ENCODE peak calls at places on chromosomes 5 and 9, in nine cellular contexts. C, A, T, K, G, E, V, P and X are unnamed samples.

GRCh38 chr5:133652951-133653601 is 40.7 kb upstream of the FSTL4 start:
- DNase-seq in C (no peak), A (no peak), T (no peak), K (no peak), G (no peak), E (no peak), V (no peak), P (no peak), X (no peak)

GRCh38 chr5:123814796-123815479 is 303.0 kb downstream of the CSNK1G3 start:
- DNase-seq in C (no peak), A (no peak), T (no peak), K (peak; percentile 63), G (no peak), E (no peak), V (no peak), P (no peak), X (peak; percentile 45)

GRCh38 chr5:120464627-120465280 is 654 bp downstream of the PRR16 start:
- DNase-seq in C (peak; percentile 71), A (no peak), T (no peak), K (peak; percentile 41), G (peak; percentile 46), E (no peak), V (no peak), P (peak; percentile 37), X (peak; percentile 60)

GRCh38 chr9:7216004-7216821 is 458.4 kb downstream of the KDM4C start:
- DNase-seq in C (no peak), A (peak; percentile 49), T (no peak), K (peak; percentile 10), G (no peak), E (no peak), V (no peak), P (no peak), X (no peak)

GRCh38 chr5:154190652-154191304 is at the start of gene GALNT10:
- DNase-seq in C (peak; percentile 77), A (peak; percentile 34), T (no peak), K (no peak), G (peak; percentile 61), E (peak; percentile 80), V (peak; percentile 77), P (peak; percentile 54), X (peak; percentile 50)

GRCh38 chr5:6818594-6819512 is 105.6 kb downstream of the TENT4A start:
- DNase-seq in C (no peak), A (no peak), T (no peak), K (no peak), G (no peak), E (no peak), V (no peak), P (no peak), X (no peak)

GRCh38 chr5:14101922-14102321 is 41.2 kb upstream of the TRIO start:
- DNase-seq in C (no peak), A (no peak), T (no peak), K (no peak), G (no peak), E (no peak), V (no peak), P (no peak), X (no peak)

GRCh38 chr5:65926893-65927292 is 518 bp downstream of the ERBIN start:
- DNase-seq in C (no peak), A (no peak), T (no peak), K (no peak), G (no peak), E (no peak), V (peak; percentile 8), P (no peak), X (peak; percentile 19)

GRCh38 chr9:73541923-73542322 is 390.3 kb downstream of the ANXA1 start:
- DNase-seq in C (no peak), A (no peak), T (no peak), K (no peak), G (no peak), E (no peak), V (no peak), P (no peak), X (no peak)

GRCh38 chr5:4246447-4246846 is 650.8 kb downstream of the IRX1 start:
- DNase-seq in C (no peak), A (no peak), T (no peak), K (no peak), G (no peak), E (no peak), V (no peak), P (no peak), X (no peak)

GRCh38 chr9:116901260-116901659 is 214.2 kb downstream of the TRIM32 start:
- DNase-seq in C (no peak), A (peak; percentile 79), T (no peak), K (peak; percentile 8), G (no peak), E (no peak), V (no peak), P (no peak), X (no peak)

GRCh38 chr9:74771672-74772071 is 116.0 kb downstream of the TRPM6 start:
- DNase-seq in C (no peak), A (no peak), T (no peak), K (no peak), G (no peak), E (no peak), V (no peak), P (no peak), X (no peak)

DNA sequence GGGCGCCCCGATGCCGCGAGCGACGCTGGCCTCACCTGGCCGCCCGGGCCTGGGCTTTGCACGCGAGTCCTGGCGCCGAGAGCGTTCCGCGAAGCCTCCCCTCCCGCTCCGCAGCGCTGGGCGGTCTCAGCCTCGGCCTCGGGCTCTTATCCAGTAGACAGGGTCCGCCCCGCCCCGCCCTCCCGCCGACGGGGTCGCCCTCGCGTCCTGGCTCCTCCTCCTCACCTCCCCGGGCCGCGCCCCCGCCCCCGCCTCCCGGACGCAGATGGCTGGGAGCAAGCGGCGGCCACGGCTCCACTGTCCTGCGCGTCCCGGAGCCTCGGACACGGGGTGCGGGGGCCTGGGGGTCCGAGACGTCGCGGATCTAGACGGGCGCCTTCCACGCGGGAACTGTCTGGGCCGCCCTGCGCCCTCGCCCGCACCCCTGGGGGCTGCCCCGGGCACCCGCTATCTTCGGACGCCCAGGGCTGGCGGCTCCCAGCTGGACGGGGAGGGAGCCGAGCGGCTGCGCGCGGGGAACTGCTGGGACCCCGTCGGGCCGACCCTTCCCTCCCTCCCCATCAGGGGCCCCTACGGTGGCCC is at the start of gene SLC6A3:
- DNase-seq in C (no peak), A (no peak), T (no peak), K (no peak), G (no peak), E (no peak), V (no peak), P (peak; percentile 67), X (no peak)
- H3K27me3 ChIP-seq in C (peaks cover 41% of the 10 kb centered on the region), A (peaks cover 85% of the 10 kb centered on the region), T (peaks cover 26% of the 10 kb centered on the region), K (peaks cover 51% of the 10 kb centered on the region), G (peaks cover 52% of the 10 kb centered on the region), E (peaks cover 64% of the 10 kb centered on the region), V (no peaks in the 10 kb centered on the region), P (peaks cover 27% of the 10 kb centered on the region), X (peaks cover 1% of the 10 kb centered on the region)

GRCh38 chr5:135272311-135272805 is 126.7 kb downstream of the MACROH2A1 start:
- DNase-seq in C (no peak), A (no peak), T (no peak), K (no peak), G (no peak), E (no peak), V (no peak), P (no peak), X (no peak)
- H3K4me3 ChIP-seq in C (no peak overlapping the region), A (no peak overlapping the region), T (no peak overlapping the region), K (no peak overlapping the region), G (no peak overlapping the region), E (no peak overlapping the region), V (no peak overlapping the region), P (no peak overlapping the region), X (no peak overlapping the region)

DNA sequence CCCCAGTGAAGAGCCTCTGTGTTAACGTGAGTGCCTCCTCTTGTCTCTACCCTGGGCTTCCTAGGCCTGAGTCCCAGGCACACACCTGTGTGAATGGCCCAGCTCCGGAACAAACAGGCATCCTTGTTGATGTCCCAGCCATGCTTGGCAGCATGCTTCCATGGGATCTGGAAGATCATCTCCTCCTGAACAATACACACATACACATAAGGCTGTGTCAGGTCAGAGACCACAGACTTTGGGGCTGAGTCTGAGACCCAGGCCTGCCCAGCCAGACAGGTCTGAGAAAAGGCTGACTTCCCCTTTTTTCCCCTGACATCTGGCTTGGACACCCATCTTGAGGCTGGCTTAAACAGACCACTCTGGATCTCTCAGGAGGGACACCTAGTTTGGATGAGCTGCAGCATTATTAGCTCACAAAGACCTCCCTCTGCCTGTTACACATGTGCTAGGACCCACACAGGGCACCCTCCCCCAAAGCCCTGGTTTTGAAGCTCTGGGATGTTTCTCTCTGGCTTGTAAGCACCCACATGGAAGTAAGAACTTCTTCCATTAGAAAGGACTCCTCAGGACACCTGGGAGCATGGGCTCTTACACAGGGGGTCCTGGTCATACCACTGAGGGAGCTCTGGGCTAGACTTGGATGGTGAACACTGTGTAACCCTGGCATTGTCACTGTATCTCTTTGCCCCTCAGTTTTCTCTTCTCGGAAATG is 2.6 kb downstream of the IRF1 start:
- DNase-seq in C (peak; percentile 14), A (no peak), T (no peak), K (no peak), G (no peak), E (no peak), V (no peak), P (no peak), X (no peak)
- H3K4me1 ChIP-seq in C (peaks cover 54% of the 10 kb centered on the region), A (peaks cover 23% of the 10 kb centered on the region), T (peaks cover 67% of the 10 kb centered on the region), K (peaks cover 8% of the 10 kb centered on the region), G (peaks cover 33% of the 10 kb centered on the region), E (peaks cover 80% of the 10 kb centered on the region), V (peaks cover 17% of the 10 kb centered on the region), P (peaks cover 8% of the 10 kb centered on the region), X (peaks cover 6% of the 10 kb centered on the region)

GRCh38 chr9:136318111-136318768 is 9.1 kb upstream of the GPSM1 start:
- DNase-seq in C (peak; percentile 22), A (no peak), T (no peak), K (no peak), G (no peak), E (no peak), V (no peak), P (no peak), X (no peak)
- H3K27me3 ChIP-seq in C (no peaks in the 10 kb centered on the region), A (peaks cover 7% of the 10 kb centered on the region), T (no peaks in the 10 kb centered on the region), K (no peaks in the 10 kb centered on the region), G (no peaks in the 10 kb centered on the region), E (no peaks in the 10 kb centered on the region), V (no peaks in the 10 kb centered on the region), P (no peaks in the 10 kb centered on the region), X (no peaks in the 10 kb centered on the region)

GRCh38 chr5:128962211-128962610 is 3.1 kb upstream of the SLC27A6 start:
- DNase-seq in C (no peak), A (no peak), T (no peak), K (no peak), G (no peak), E (no peak), V (no peak), P (no peak), X (no peak)

GRCh38 chr5:128966846-128967245 is 1.6 kb downstream of the SLC27A6 start:
- DNase-seq in C (no peak), A (no peak), T (no peak), K (no peak), G (no peak), E (no peak), V (no peak), P (no peak), X (no peak)

GRCh38 chr5:128965638-128966302 is 482 bp downstream of the SLC27A6 start:
- DNase-seq in C (peak; percentile 25), A (no peak), T (no peak), K (no peak), G (no peak), E (no peak), V (no peak), P (no peak), X (no peak)

GRCh38 chr5:128966375-128966774 is 1.1 kb downstream of the SLC27A6 start:
- DNase-seq in C (peak; percentile 24), A (no peak), T (no peak), K (no peak), G (no peak), E (no peak), V (no peak), P (no peak), X (no peak)

GRCh38 chr5:128965011-128965637 is at the start of gene SLC27A6:
- DNase-seq in C (peak; percentile 54), A (no peak), T (no peak), K (no peak), G (peak; percentile 55), E (no peak), V (no peak), P (peak; percentile 48), X (peak; percentile 65)
- H3K4me3 ChIP-seq in C (peak within 1 kb of the TSS; percentile 60), A (no peak within 1 kb of the TSS), T (peak within 1 kb of the TSS; percentile 55), K (peak within 1 kb of the TSS; percentile 56), G (peak within 1 kb of the TSS; percentile 47), E (peak within 1 kb of the TSS; percentile 35), V (no peak within 1 kb of the TSS), P (peak within 1 kb of the TSS; percentile 92), X (peak within 1 kb of the TSS; percentile 37)